ENCODE peak calls at places on chromosomes 4 and X, in five cellular contexts. G is sigmoid colon, N is GM23248, X is left ventricle myocardium inferior, K is psoas muscle. Z is an unnamed sample. For H3K4me1, the result is how much of the 10 kb centered on the place peaks cover.

GRCh38 chr4:88732714-88733368 is 35.2 kb upstream of the NAP1L5 start:
- DNase-seq in G (no peak), N (no peak), X (no peak), K (no peak), Z (no peak)

GRCh38 chr4:125315571-125316390 is 1.0 kb downstream of the FAT4 start:
- DNase-seq in G (peak), N (peak), X (peak), K (peak), Z (peak)

GRCh38 chrX:19772759-19773623 is 114.4 kb downstream of the SH3KBP1 start:
- DNase-seq in G (no peak), N (peak), X (no peak), K (no peak), Z (no peak)

GRCh38 chr4:100510551-100510950 is 7.3 kb downstream of the EMCN start:
- DNase-seq in G (no peak), N (peak), X (no peak), K (no peak), Z (no peak)

GRCh38 chrX:68895339-68896250 is 66.8 kb downstream of the EFNB1 start:
- DNase-seq in G (peak), N (peak), X (no peak), K (peak), Z (peak)

GRCh38 chr4:76473186-76473585 is 38.2 kb downstream of the SHROOM3 start:
- DNase-seq in G (no peak), N (no peak), X (no peak), K (no peak), Z (no peak)

GRCh38 chr4:60013458-60013857 is 1186.7 kb upstream of the ADGRL3 start:
- DNase-seq in G (no peak), N (no peak), X (no peak), K (no peak), Z (no peak)

GRCh38 chr4:156230151-156230550 is 276.5 kb upstream of the CTSO start:
- DNase-seq in G (no peak), N (no peak), X (no peak), K (no peak), Z (no peak)

GRCh38 chr4:42492977-42493376 is 95.7 kb downstream of the SHISA3 start:
- DNase-seq in G (no peak), N (no peak), X (no peak), K (no peak), Z (no peak)

GRCh38 chr4:13706130-13706529 is 78.6 kb upstream of the BOD1L1 start:
- DNase-seq in G (no peak), N (no peak), X (peak), K (no peak), Z (no peak)

GRCh38 chr4:1198070-1198844 is 25.9 kb upstream of the SPON2 start:
- DNase-seq in G (peak), N (peak), X (no peak), K (no peak), Z (no peak)

GRCh38 chr4:1200425-1201035 is 28.1 kb upstream of the SPON2 start:
- DNase-seq in G (peak), N (peak), X (peak), K (peak), Z (peak)

GRCh38 chr4:1201851-1202525 is 29.6 kb upstream of the SPON2 start:
- DNase-seq in G (peak), N (peak), X (no peak), K (peak), Z (peak)

GRCh38 chr4:1202526-1203378 is 30.4 kb upstream of the SPON2 start:
- DNase-seq in G (peak), N (no peak), X (no peak), K (no peak), Z (no peak)

GRCh38 chr4:1199556-1200331 is 27.4 kb upstream of the SPON2 start:
- DNase-seq in G (peak), N (no peak), X (no peak), K (no peak), Z (no peak)
- H3K4me1 ChIP-seq in G (under half), N (under half), X (under half), K (under half), Z (under half)

DNA sequence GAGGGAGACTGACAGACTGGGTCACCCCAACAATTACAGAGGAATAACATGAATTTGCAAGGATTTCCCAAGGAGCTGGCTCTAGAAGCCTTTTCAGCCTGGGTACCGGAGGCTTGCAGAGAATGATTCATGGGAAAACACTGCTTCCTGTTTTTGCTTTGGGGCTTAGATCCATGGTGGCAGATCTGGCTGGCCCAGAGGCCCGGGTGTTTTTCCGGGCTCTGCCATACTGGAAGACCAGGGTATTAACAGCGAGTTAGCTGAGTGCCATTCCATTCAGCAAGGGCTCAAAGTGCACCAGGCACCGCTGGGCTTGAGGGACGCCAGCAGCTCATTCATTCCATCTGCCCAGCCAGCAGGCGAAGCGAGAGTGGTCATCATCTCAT is 1.3 kb downstream of the WDR1 start:
- DNase-seq in G (no peak), N (peak), X (no peak), K (no peak), Z (no peak)
- H3K4me1 ChIP-seq in G (half or more), N (under half), X (half or more), K (half or more), Z (under half)

DNA sequence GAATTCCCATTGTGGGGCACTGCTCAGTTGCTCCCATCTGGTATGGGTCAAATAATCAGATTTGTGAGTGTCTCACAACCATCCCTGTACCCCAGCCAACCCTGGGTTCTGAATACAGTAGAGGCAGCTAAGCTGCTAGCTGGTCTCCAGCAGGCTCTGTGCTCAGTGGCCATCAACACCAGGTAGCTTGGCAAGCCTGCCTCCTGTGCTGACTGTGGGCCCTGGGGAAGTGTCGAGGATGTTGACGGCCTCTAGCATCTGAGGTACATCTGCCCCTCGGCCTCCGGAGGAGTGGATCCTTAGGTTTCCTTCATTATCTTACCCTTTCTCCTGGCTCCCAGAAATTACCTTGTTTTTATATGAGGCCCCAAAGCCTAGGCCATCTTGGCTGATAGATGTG is 13.3 kb downstream of the RNF4 start:
- DNase-seq in G (no peak), N (no peak), X (no peak), K (no peak), Z (no peak)
- H3K4me1 ChIP-seq in G (half or more), N (under half), X (half or more), K (half or more), Z (under half)

GRCh38 chrX:139783959-139784358 is 76.0 kb upstream of the MCF2 start:
- DNase-seq in G (no peak), N (no peak), X (no peak), K (no peak), Z (no peak)
- H3K4me1 ChIP-seq in G (under half), N (under half), X (under half), K (under half), Z (under half)

GRCh38 chr4:168720396-168720795 is 223.5 kb downstream of the PALLD start:
- DNase-seq in G (no peak), N (no peak), X (no peak), K (no peak), Z (no peak)
- H3K4me1 ChIP-seq in G (under half), N (under half), X (half or more), K (under half), Z (under half)

Z was measured in right lobe of liver.